ENCODE peak calls at places on chromosomes 13 and 19, in ten cellular contexts. M is upper lobe of left lung, B is uterus, O is HFFc6, F is nephron progenitor cell, U is B cell, V is hepatocyte, Z is brain microvascular endothelial cell, W is A549, P is natural killer cell. N is an unnamed sample.

GRCh38 chr19:48186541-48186991 is 16.1 kb downstream of the ZSWIM9 start:
- DNase-seq in M (no peak), B (no peak), O (no peak), F (no peak), U (peak), V (no peak), Z (no peak), W (no peak), P (no peak), N (no peak)

GRCh38 chr13:41700790-41701310 is 243.5 kb downstream of the RGCC start:
- DNase-seq in M (no peak), B (no peak), O (peak), F (no peak), U (no peak), V (peak), Z (peak), W (peak), P (no peak), N (peak)

GRCh38 chr19:1172353-1173159 is 1.5 kb downstream of the SBNO2 start:
- DNase-seq in M (peak), B (peak), O (peak), F (peak), U (no peak), V (peak), Z (no peak), W (peak), P (no peak), N (peak)

GRCh38 chr19:34960103-34960805 is 3.8 kb downstream of the ZNF792 start:
- DNase-seq in M (no peak), B (no peak), O (peak), F (no peak), U (no peak), V (no peak), Z (peak), W (no peak), P (no peak), N (no peak)

GRCh38 chr13:112703935-112704633 is 14.2 kb downstream of the ATP11A start:
- DNase-seq in M (peak), B (no peak), O (no peak), F (no peak), U (no peak), V (no peak), Z (no peak), W (no peak), P (no peak), N (no peak)

GRCh38 chr13:26469602-26470001 is 87.9 kb upstream of the WASF3 start:
- DNase-seq in M (no peak), B (no peak), O (no peak), F (no peak), U (no peak), V (no peak), Z (no peak), W (no peak), P (no peak), N (no peak)

GRCh38 chr13:51834581-51835158 is 10.3 kb downstream of the TMEM272 start:
- DNase-seq in M (no peak), B (no peak), O (no peak), F (no peak), U (no peak), V (no peak), Z (no peak), W (no peak), P (no peak), N (no peak)

GRCh38 chr19:33948651-33949335 is 152.1 kb downstream of the KCTD15 start:
- DNase-seq in M (no peak), B (no peak), O (no peak), F (no peak), U (no peak), V (no peak), Z (no peak), W (no peak), P (no peak), N (no peak)

GRCh38 chr13:73625562-73626339 is 508.5 kb downstream of the KLF12 start:
- DNase-seq in M (no peak), B (no peak), O (no peak), F (no peak), U (no peak), V (no peak), Z (no peak), W (no peak), P (no peak), N (no peak)

GRCh38 chr19:805161-805561 is 7.9 kb downstream of the PTBP1 start:
- DNase-seq in M (peak), B (no peak), O (no peak), F (no peak), U (no peak), V (no peak), Z (no peak), W (no peak), P (no peak), N (no peak)

GRCh38 chr13:45082964-45083363 is 37.3 kb upstream of the GTF2F2 start:
- DNase-seq in M (no peak), B (no peak), O (peak), F (no peak), U (no peak), V (no peak), Z (peak), W (no peak), P (no peak), N (no peak)

GRCh38 chr13:24161010-24161775 is 673 bp downstream of the SPATA13 start:
- DNase-seq in M (peak), B (peak), O (no peak), F (peak), U (no peak), V (peak), Z (no peak), W (no peak), P (no peak), N (no peak)

GRCh38 chr13:31053098-31053497 is 108.6 kb downstream of the HSPH1 start:
- DNase-seq in M (no peak), B (no peak), O (no peak), F (no peak), U (no peak), V (no peak), Z (peak), W (no peak), P (no peak), N (peak)

GRCh38 chr19:10379880-10380310 is 477 bp downstream of the TYK2 start:
- DNase-seq in M (no peak), B (no peak), O (no peak), F (no peak), U (no peak), V (no peak), Z (no peak), W (no peak), P (no peak), N (no peak)

GRCh38 chr19:40542197-40542859 is 34.3 kb upstream of the SHKBP1 start:
- DNase-seq in M (peak), B (peak), O (no peak), F (no peak), U (no peak), V (peak), Z (no peak), W (no peak), P (no peak), N (no peak)

GRCh38 chr19:29945433-29945832 is 3.4 kb downstream of the URI1 start:
- DNase-seq in M (no peak), B (no peak), O (no peak), F (no peak), U (no peak), V (no peak), Z (no peak), W (no peak), P (no peak), N (no peak)

GRCh38 chr13:109345433-109345941 is 440.9 kb downstream of the IRS2 start:
- DNase-seq in M (no peak), B (no peak), O (peak), F (no peak), U (no peak), V (no peak), Z (peak), W (no peak), P (no peak), N (peak)

GRCh38 chr19:14107581-14108461 is 9.7 kb downstream of the PRKACA start:
- DNase-seq in M (no peak), B (no peak), O (no peak), F (no peak), U (no peak), V (no peak), Z (peak), W (peak), P (no peak), N (no peak)

GRCh38 chr13:71813187-71813586 is 53.8 kb downstream of the DACH1 start:
- DNase-seq in M (no peak), B (no peak), O (no peak), F (no peak), U (no peak), V (no peak), Z (no peak), W (no peak), P (no peak), N (peak)

GRCh38 chr13:100673376-100673830 is 1.2 kb downstream of the TMTC4 start:
- DNase-seq in M (peak), B (no peak), O (no peak), F (peak), U (no peak), V (peak), Z (no peak), W (no peak), P (no peak), N (no peak)

GRCh38 chr19:44808463-44809371 is at the start of gene BCAM:
- DNase-seq in M (peak), B (peak), O (no peak), F (peak), U (no peak), V (peak), Z (no peak), W (peak), P (no peak), N (peak)

DNA sequence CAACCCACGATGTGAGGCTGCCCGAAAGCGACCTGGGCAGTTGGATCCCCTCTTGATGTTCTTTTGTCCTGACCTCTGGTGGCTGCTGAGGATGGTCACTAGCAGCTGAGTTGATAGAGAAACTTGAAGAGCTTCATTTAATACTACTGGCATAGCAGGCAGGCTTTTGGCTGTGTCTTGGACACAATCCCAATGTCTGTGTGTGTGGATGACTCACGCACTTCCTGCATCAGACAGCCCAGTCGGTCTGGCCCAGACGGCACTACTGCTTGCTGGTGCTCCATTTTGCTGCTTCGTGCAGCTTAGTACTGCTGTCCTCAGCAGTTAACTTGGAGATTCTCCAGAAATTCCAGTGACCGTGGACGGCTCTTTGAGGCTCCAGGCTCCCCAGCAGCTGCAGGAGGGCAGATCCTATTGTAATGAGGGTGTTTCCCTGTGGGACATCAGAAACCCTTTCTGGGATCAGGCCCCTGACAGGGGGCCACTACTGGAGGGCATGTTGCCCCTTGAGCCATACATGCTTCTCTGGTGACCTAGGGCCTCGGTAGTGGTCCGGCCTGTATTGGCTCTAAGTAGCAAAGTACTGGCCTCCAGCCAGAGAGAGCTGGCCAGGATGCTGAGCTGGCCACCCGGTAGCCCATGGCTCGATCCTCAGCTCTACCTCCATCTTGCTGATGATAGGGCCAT is 4.5 kb downstream of the FPR3 start:
- DNase-seq in M (peak), B (peak), O (peak), F (no peak), U (no peak), V (peak), Z (peak), W (peak), P (no peak), N (peak)
- TF ChIP-seq CTCF in M (no peak), B (no peak), O (peak), F (no peak), U (no peak), V (no peak), Z (no peak), W (no peak), P (no peak), N (no peak)

DNA sequence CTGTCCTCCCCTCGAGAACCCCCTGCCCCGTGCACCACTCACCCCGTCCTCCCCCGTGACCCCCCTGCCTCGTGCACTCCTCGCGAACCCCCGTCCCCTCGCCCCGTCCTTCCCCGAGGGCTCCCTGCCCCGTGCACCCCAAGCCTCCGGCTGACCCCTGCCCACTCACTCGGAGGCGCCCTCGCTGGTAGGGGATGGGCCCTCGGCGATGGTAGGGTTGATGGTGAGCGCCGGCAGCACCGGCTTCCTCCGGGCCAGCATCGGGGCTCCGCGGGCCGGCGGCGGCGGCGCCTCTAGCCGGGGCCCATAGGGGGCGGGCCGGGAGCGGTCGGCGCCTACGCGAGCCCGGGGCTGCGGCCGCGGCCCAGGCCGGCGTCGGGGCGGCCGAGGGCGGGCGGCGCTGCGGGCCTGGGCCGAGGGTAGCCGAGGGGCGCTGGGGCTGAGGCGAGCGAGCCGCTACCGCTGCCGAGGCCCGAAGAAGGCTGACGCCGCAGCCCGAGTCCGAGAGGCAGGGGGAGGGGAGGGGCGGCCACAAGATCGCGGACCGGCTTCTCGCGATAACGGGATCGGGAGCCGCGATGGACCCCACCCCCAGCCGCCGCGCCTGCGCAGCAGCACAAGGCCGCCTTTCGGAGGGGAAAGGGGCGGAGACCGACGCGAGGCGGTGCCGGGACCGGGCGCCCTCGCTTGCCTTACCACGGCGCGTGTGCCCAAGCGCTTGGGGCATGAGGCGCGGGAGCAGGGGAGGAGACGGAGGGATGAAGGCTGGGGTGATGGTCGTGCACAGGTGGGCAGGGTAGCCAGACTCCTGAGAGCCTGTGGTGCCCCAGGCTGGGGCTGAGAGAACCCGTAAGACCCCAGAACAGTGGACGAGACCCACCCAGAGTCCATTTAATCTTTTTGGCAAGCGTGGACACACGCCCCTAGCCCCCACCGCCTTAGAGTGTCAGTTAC is at the start of gene MAP2K2:
- DNase-seq in M (peak), B (peak), O (peak), F (peak), U (peak), V (peak), Z (peak), W (peak), P (peak), N (peak)
- TF ChIP-seq CTCF in M (no peak), B (no peak), O (no peak), F (no peak), U (no peak), V (no peak), Z (no peak), W (peak), P (no peak), N (no peak)

GRCh38 chr19:12141405-12141736 is 1.2 kb upstream of the ZNF20 start:
- DNase-seq in M (no peak), B (no peak), O (no peak), F (no peak), U (no peak), V (no peak), Z (no peak), W (no peak), P (no peak), N (no peak)

GRCh38 chr19:12139309-12139708 is 841 bp downstream of the ZNF20 start:
- DNase-seq in M (no peak), B (no peak), O (no peak), F (no peak), U (no peak), V (no peak), Z (no peak), W (no peak), P (no peak), N (no peak)

GRCh38 chr19:12140545-12141404 is 625 bp upstream of the ZNF20 start:
- DNase-seq in M (peak), B (peak), O (peak), F (peak), U (peak), V (peak), Z (peak), W (peak), P (peak), N (peak)

GRCh38 chr19:12139885-12140544 is at the start of gene ZNF20:
- DNase-seq in M (peak), B (peak), O (peak), F (peak), U (peak), V (peak), Z (peak), W (peak), P (peak), N (peak)

GRCh38 chr19:12137541-12137940 is 2.6 kb downstream of the ZNF20 start:
- DNase-seq in M (no peak), B (no peak), O (peak), F (no peak), U (peak), V (no peak), Z (no peak), W (no peak), P (no peak), N (no peak)
- TF ChIP-seq CTCF in M (peak), B (no peak), O (peak), F (no peak), U (peak), V (no peak), Z (peak), W (no peak), P (no peak), N (no peak)

GRCh38 chr19:23070353-23070781 is 46.5 kb upstream of the ZNF730 start:
- DNase-seq in M (peak), B (peak), O (no peak), F (no peak), U (no peak), V (no peak), Z (peak), W (peak), P (no peak), N (peak)
- TF ChIP-seq CTCF in M (no peak), B (peak), O (peak), F (no peak), U (peak), V (no peak), Z (peak), W (no peak), P (peak), N (peak)